ENCODE peak calls at places on chromosomes 13 and 19, in five cellular contexts. One of them, this sample, is unnamed.

GRCh38 chr19:18802354-18802753 is 11.2 kb upstream of the COMP start:
- DNase-seq in A549: no peak
- DNase-seq in endodermal cell: peak
- DNase-seq in heart right ventricle: no peak
- DNase-seq in upper lobe of right lung: no peak
- DNase-seq in this sample: no peak

GRCh38 chr13:112910616-112911280 is 58.3 kb upstream of the MCF2L start:
- DNase-seq in upper lobe of right lung: no peak
- DNase-seq in A549: no peak
- DNase-seq in heart right ventricle: no peak
- DNase-seq in endodermal cell: peak
- DNase-seq in this sample: no peak

GRCh38 chr13:99335603-99336002 is 28.4 kb upstream of the GPR183 start:
- DNase-seq in heart right ventricle: no peak
- DNase-seq in upper lobe of right lung: no peak
- DNase-seq in A549: no peak
- DNase-seq in endodermal cell: no peak
- DNase-seq in this sample: no peak

GRCh38 chr13:40344270-40345148 is 321.9 kb downstream of the FOXO1 start:
- DNase-seq in heart right ventricle: no peak
- DNase-seq in upper lobe of right lung: no peak
- DNase-seq in endodermal cell: no peak
- DNase-seq in A549: peak
- DNase-seq in this sample: no peak

GRCh38 chr13:30615851-30616311 is 1.8 kb upstream of the USPL1 start:
- DNase-seq in upper lobe of right lung: no peak
- DNase-seq in endodermal cell: no peak
- DNase-seq in heart right ventricle: no peak
- DNase-seq in A549: no peak
- DNase-seq in this sample: no peak

GRCh38 chr19:535017-535835 is 3.7 kb downstream of the CDC34 start:
- DNase-seq in A549: no peak
- DNase-seq in heart right ventricle: no peak
- DNase-seq in upper lobe of right lung: no peak
- DNase-seq in endodermal cell: no peak
- DNase-seq in this sample: no peak

GRCh38 chr19:29367701-29368306 is 154.9 kb upstream of the UQCRFS1 start:
- DNase-seq in heart right ventricle: no peak
- DNase-seq in upper lobe of right lung: no peak
- DNase-seq in A549: no peak
- DNase-seq in endodermal cell: peak
- DNase-seq in this sample: no peak

GRCh38 chr19:16335226-16335625 is 10.6 kb downstream of the KLF2 start:
- DNase-seq in A549: no peak
- DNase-seq in heart right ventricle: no peak
- DNase-seq in endodermal cell: no peak
- DNase-seq in upper lobe of right lung: no peak
- DNase-seq in this sample: no peak

GRCh38 chr19:5961969-5962945 is 15.7 kb downstream of the RANBP3 start:
- DNase-seq in A549: no peak
- DNase-seq in upper lobe of right lung: peak
- DNase-seq in endodermal cell: no peak
- DNase-seq in heart right ventricle: no peak
- DNase-seq in this sample: no peak

GRCh38 chr19:57786906-57787305 is 17.4 kb downstream of the ZNF586 start:
- DNase-seq in endodermal cell: peak
- DNase-seq in upper lobe of right lung: no peak
- DNase-seq in A549: no peak
- DNase-seq in heart right ventricle: no peak
- DNase-seq in this sample: no peak

GRCh38 chr13:72959643-72960042 is 99.2 kb upstream of the KLF5 start:
- DNase-seq in endodermal cell: no peak
- DNase-seq in heart right ventricle: no peak
- DNase-seq in upper lobe of right lung: no peak
- DNase-seq in A549: no peak
- DNase-seq in this sample: no peak

DNA sequence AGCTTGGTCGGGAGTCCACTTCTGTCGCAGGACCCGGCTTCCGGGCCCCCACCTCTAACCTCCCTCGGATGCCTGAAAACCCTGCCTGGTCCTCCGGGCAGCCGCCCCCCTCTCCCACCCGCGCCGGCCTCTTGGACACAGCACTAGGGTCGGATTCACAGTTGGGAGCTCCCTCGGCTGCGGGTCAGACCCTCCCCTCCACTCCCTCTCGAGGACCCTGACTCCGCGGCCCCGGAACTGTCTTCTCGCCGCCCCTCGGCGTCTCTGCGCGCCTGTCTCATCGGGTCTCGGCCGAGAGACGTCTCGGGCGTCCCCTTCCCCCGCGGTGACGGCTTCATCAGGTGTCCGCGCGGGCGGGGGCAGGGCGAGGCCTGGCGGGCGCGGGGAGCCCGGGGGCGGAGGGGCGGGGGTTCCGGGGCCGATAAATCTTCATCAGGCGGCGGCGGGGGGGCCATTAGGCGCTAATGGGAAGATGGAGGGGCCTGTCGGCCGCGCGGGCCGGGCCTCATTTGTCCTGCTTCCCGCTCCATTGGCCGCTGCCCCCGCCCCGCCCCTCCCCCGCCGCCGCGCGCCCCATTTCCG is 11.7 kb upstream of the ERFL start:
- DNase-seq in heart right ventricle: no peak
- DNase-seq in upper lobe of right lung: peak
- DNase-seq in A549: no peak
- DNase-seq in endodermal cell: peak
- DNase-seq in this sample: no peak
- H3K4me3 ChIP-seq in heart right ventricle: peak
- H3K4me3 ChIP-seq in upper lobe of right lung: peak
- H3K4me3 ChIP-seq in A549: peak
- H3K4me3 ChIP-seq in endodermal cell: no peak
- H3K4me3 ChIP-seq in this sample: no peak

DNA sequence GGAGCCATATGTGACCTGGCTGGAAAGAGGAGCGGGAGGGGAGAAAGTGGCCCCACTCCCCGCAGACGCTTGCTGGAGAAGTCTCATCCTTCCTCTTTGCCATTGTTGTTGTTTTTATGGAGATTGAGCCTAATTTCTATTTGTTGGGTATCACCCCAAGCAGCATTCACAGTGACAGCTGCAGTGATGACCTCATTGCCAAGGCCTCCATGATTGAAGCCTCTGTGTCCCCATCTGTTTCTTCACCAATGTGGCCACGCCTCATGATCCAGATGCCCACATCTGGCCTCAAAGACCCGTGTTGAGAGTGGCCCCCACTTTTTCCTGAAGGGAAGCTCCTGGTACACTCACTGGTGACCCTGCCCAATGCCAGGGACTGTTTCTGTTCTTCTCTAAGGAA is 154.2 kb downstream of the SLC7A1 start:
- DNase-seq in upper lobe of right lung: no peak
- DNase-seq in heart right ventricle: no peak
- DNase-seq in A549: no peak
- DNase-seq in endodermal cell: no peak
- DNase-seq in this sample: no peak
- H3K4me3 ChIP-seq in upper lobe of right lung: no peak
- H3K4me3 ChIP-seq in heart right ventricle: no peak
- H3K4me3 ChIP-seq in A549: no peak
- H3K4me3 ChIP-seq in endodermal cell: no peak
- H3K4me3 ChIP-seq in this sample: no peak

DNA sequence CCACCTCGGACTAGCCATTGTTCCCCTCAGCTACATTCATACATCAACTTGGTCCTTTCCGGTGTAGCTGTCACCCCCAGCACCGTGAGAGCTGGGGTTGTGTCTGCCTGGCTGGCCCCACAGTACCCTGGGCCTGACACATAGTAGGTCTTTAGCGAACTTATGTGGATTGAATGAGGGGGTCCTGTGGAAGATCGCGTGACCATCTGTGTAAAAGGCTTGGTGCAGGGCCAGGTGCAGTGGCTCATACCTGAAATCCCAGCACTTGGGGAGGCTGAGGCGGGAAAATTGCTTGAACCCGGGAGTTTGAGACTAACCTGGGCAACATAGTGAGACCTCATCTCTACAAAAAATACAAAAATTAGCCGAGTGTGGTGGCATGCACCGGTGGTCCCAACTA is 2.0 kb downstream of the SMARCA4 start:
- DNase-seq in heart right ventricle: no peak
- DNase-seq in A549: no peak
- DNase-seq in upper lobe of right lung: no peak
- DNase-seq in endodermal cell: no peak
- DNase-seq in this sample: no peak
- H3K4me3 ChIP-seq in heart right ventricle: no peak
- H3K4me3 ChIP-seq in A549: no peak
- H3K4me3 ChIP-seq in upper lobe of right lung: no peak
- H3K4me3 ChIP-seq in endodermal cell: peak
- H3K4me3 ChIP-seq in this sample: peak

DNA sequence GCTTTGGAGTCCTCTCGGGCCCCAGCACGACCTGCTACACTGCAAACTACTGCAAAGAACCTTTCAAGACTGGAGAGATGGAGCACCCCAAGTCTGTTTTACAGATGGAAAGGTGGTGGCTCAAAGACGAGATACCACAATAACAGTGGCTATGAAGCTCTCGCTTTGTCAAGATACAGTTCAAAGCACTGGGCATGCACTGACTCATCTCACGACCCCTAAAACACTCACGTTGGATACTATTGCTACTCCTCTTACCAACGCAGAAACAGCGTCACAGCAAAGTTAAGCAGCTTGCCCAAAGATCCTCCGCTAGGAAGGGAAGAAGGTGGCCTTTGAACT is 24.0 kb upstream of the LAIR1 start:
- DNase-seq in upper lobe of right lung: no peak
- DNase-seq in A549: no peak
- DNase-seq in endodermal cell: no peak
- DNase-seq in heart right ventricle: no peak
- DNase-seq in this sample: no peak
- H3K4me3 ChIP-seq in upper lobe of right lung: peak
- H3K4me3 ChIP-seq in A549: peak
- H3K4me3 ChIP-seq in endodermal cell: peak
- H3K4me3 ChIP-seq in heart right ventricle: peak
- H3K4me3 ChIP-seq in this sample: no peak

GRCh38 chr13:109781384-109782065 is 4.9 kb downstream of the IRS2 start:
- DNase-seq in heart right ventricle: no peak
- DNase-seq in upper lobe of right lung: no peak
- DNase-seq in A549: no peak
- DNase-seq in endodermal cell: no peak
- DNase-seq in this sample: no peak

GRCh38 chr13:109779074-109779473 is 7.3 kb downstream of the IRS2 start:
- DNase-seq in heart right ventricle: no peak
- DNase-seq in A549: no peak
- DNase-seq in upper lobe of right lung: no peak
- DNase-seq in endodermal cell: no peak
- DNase-seq in this sample: no peak

GRCh38 chr13:109778102-109778542 is 8.3 kb downstream of the IRS2 start:
- DNase-seq in A549: peak
- DNase-seq in upper lobe of right lung: no peak
- DNase-seq in endodermal cell: no peak
- DNase-seq in heart right ventricle: no peak
- DNase-seq in this sample: no peak

GRCh38 chr13:109780880-109781383 is 5.5 kb downstream of the IRS2 start:
- DNase-seq in endodermal cell: no peak
- DNase-seq in A549: no peak
- DNase-seq in heart right ventricle: no peak
- DNase-seq in upper lobe of right lung: no peak
- DNase-seq in this sample: no peak

DNA sequence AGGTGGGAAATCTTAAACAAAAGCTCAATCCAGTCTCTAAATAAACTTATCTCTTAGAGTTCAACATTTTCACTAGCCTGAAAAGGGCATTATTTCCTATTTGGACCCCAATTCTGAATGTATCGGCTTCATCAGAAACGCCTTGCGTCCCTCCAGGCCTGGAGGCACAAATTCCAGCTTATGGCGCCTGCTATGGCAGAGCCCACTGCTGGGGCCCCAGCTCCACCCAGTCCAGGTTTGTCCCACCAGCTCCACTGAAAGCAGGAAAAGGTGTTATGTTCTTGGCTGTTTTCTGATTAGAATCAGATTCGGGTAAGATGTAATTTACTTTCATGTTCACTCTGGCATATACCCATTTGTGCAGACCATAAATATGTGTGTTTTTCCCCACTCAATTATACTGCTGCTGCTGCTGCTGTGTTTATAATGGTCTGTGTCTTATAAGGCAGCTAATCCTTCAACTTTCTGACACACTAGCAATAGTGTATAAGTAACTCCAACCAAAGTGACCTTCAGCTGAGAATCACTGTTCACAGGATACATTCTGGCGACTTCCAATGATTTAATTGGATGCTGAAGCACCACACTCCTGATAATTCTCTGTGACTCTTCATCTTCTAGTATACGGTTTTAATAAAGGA is 6.4 kb downstream of the IRS2 start:
- DNase-seq in upper lobe of right lung: no peak
- DNase-seq in heart right ventricle: no peak
- DNase-seq in endodermal cell: no peak
- DNase-seq in A549: no peak
- DNase-seq in this sample: no peak
- H3K4me3 ChIP-seq in upper lobe of right lung: peak
- H3K4me3 ChIP-seq in heart right ventricle: peak
- H3K4me3 ChIP-seq in endodermal cell: peak
- H3K4me3 ChIP-seq in A549: peak
- H3K4me3 ChIP-seq in this sample: no peak

GRCh38 chr19:33234736-33235135 is 9.1 kb upstream of the SLC7A10 start:
- DNase-seq in heart right ventricle: no peak
- DNase-seq in A549: no peak
- DNase-seq in endodermal cell: no peak
- DNase-seq in upper lobe of right lung: no peak
- DNase-seq in this sample: no peak

GRCh38 chr19:33235996-33236350 is 10.3 kb upstream of the SLC7A10 start:
- DNase-seq in heart right ventricle: no peak
- DNase-seq in A549: no peak
- DNase-seq in endodermal cell: no peak
- DNase-seq in upper lobe of right lung: no peak
- DNase-seq in this sample: no peak

GRCh38 chr19:33234092-33234491 is 8.4 kb upstream of the SLC7A10 start:
- DNase-seq in upper lobe of right lung: no peak
- DNase-seq in endodermal cell: no peak
- DNase-seq in heart right ventricle: no peak
- DNase-seq in A549: no peak
- DNase-seq in this sample: no peak

GRCh38 chr19:33236696-33237390 is 11.2 kb upstream of the SLC7A10 start:
- DNase-seq in endodermal cell: no peak
- DNase-seq in A549: no peak
- DNase-seq in upper lobe of right lung: no peak
- DNase-seq in heart right ventricle: no peak
- DNase-seq in this sample: no peak

DNA sequence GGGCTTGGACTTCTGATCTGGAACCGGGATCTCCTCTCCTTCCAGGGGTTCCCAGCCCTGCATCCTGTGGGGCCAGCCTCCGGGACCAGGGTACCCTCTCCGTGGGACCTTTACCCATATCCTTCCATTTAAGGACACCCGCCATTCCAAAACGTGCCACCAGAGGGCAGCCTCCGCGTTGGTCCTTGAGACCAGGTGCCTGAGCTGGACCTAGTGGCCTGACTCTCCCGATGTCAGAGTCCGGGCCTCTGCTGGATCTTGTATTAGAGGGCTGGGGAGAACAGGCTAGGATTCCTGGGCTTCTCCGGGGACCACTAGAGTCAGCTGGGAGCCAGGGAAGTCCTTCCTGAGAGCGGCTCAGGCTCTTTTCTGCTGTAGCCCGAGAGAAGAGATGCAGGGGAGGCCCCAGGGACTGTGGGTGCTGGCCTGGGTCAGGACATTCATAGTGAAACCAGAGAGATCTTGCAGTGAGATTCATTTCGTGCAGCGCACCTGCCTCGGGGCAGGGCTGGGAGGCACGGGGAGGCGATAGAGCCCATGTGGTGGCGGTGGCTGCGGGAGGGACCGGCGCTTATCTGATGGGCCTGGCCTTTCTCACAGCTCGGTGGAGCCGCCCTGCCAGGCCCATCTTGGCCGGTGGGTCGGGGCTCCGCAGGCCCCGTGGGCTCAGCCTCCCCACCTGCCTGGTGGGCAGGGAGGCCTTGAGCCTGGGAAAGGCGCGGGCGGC is 9.8 kb upstream of the SLC7A10 start:
- DNase-seq in endodermal cell: peak
- DNase-seq in A549: peak
- DNase-seq in upper lobe of right lung: peak
- DNase-seq in heart right ventricle: peak
- DNase-seq in this sample: peak
- H3K4me3 ChIP-seq in endodermal cell: no peak
- H3K4me3 ChIP-seq in A549: no peak
- H3K4me3 ChIP-seq in upper lobe of right lung: no peak
- H3K4me3 ChIP-seq in heart right ventricle: no peak
- H3K4me3 ChIP-seq in this sample: no peak